ENCODE peak calls at places on chromosomes 11 and 22, in ten cellular contexts. One of them, this sample, is unnamed.

GRCh38 chr22:23754220-23754919 is at the start of gene VPREB3:
- DNase-seq in T-helper 17 cell: no peak
- DNase-seq in AML-193: no peak
- DNase-seq in NCI-H345: no peak
- DNase-seq in AG09319: no peak
- DNase-seq in HAP-1: no peak
- DNase-seq in stimulated activated CD8-positive, alpha-beta memory T cell treated with anti-CD3 and anti-CD28 coated beads, Interleukin-15, amount 100 ng/mL, for 24 hours: no peak
- DNase-seq in AG09309: no peak
- DNase-seq in vagina: no peak
- DNase-seq in choroid plexus epithelial cell: no peak
- DNase-seq in this sample: no peak

GRCh38 chr22:46068908-46069481 is 81.3 kb upstream of the PPARA start:
- DNase-seq in T-helper 17 cell: peak
- DNase-seq in AML-193: no peak
- DNase-seq in NCI-H345: peak
- DNase-seq in AG09319: no peak
- DNase-seq in HAP-1: no peak
- DNase-seq in stimulated activated CD8-positive, alpha-beta memory T cell treated with anti-CD3 and anti-CD28 coated beads, Interleukin-15, amount 100 ng/mL, for 24 hours: no peak
- DNase-seq in AG09309: peak
- DNase-seq in vagina: no peak
- DNase-seq in choroid plexus epithelial cell: peak
- DNase-seq in this sample: no peak

GRCh38 chr22:19629331-19629719 is 85.0 kb upstream of the SEPTIN5 start:
- DNase-seq in T-helper 17 cell: no peak
- DNase-seq in AML-193: no peak
- DNase-seq in NCI-H345: no peak
- DNase-seq in AG09319: no peak
- DNase-seq in HAP-1: no peak
- DNase-seq in stimulated activated CD8-positive, alpha-beta memory T cell treated with anti-CD3 and anti-CD28 coated beads, Interleukin-15, amount 100 ng/mL, for 24 hours: no peak
- DNase-seq in AG09309: no peak
- DNase-seq in vagina: no peak
- DNase-seq in choroid plexus epithelial cell: no peak
- DNase-seq in this sample: no peak

GRCh38 chr11:121081320-121081719 is 19.7 kb upstream of the TECTA start:
- DNase-seq in T-helper 17 cell: no peak
- DNase-seq in AML-193: no peak
- DNase-seq in NCI-H345: no peak
- DNase-seq in AG09319: no peak
- DNase-seq in HAP-1: no peak
- DNase-seq in stimulated activated CD8-positive, alpha-beta memory T cell treated with anti-CD3 and anti-CD28 coated beads, Interleukin-15, amount 100 ng/mL, for 24 hours: no peak
- DNase-seq in AG09309: no peak
- DNase-seq in vagina: no peak
- DNase-seq in choroid plexus epithelial cell: no peak
- DNase-seq in this sample: no peak

GRCh38 chr11:44574620-44575287 is 9.3 kb downstream of the CD82 start:
- DNase-seq in T-helper 17 cell: no peak
- DNase-seq in AML-193: peak
- DNase-seq in NCI-H345: no peak
- DNase-seq in AG09319: peak
- DNase-seq in HAP-1: no peak
- DNase-seq in stimulated activated CD8-positive, alpha-beta memory T cell treated with anti-CD3 and anti-CD28 coated beads, Interleukin-15, amount 100 ng/mL, for 24 hours: no peak
- DNase-seq in AG09309: peak
- DNase-seq in vagina: no peak
- DNase-seq in choroid plexus epithelial cell: peak
- DNase-seq in this sample: no peak

GRCh38 chr11:96197801-96198465 is 145.1 kb downstream of the MAML2 start:
- DNase-seq in T-helper 17 cell: no peak
- DNase-seq in AML-193: no peak
- DNase-seq in NCI-H345: no peak
- DNase-seq in AG09319: no peak
- DNase-seq in HAP-1: peak
- DNase-seq in stimulated activated CD8-positive, alpha-beta memory T cell treated with anti-CD3 and anti-CD28 coated beads, Interleukin-15, amount 100 ng/mL, for 24 hours: no peak
- DNase-seq in AG09309: no peak
- DNase-seq in vagina: no peak
- DNase-seq in choroid plexus epithelial cell: no peak
- DNase-seq in this sample: no peak

GRCh38 chr22:31122532-31123291 is at the start of gene INPP5J:
- DNase-seq in T-helper 17 cell: no peak
- DNase-seq in AML-193: no peak
- DNase-seq in NCI-H345: peak
- DNase-seq in AG09319: no peak
- DNase-seq in HAP-1: peak
- DNase-seq in stimulated activated CD8-positive, alpha-beta memory T cell treated with anti-CD3 and anti-CD28 coated beads, Interleukin-15, amount 100 ng/mL, for 24 hours: no peak
- DNase-seq in AG09309: no peak
- DNase-seq in vagina: no peak
- DNase-seq in choroid plexus epithelial cell: peak
- DNase-seq in this sample: no peak

GRCh38 chr11:76653674-76654309 is 16.8 kb downstream of the LRRC32 start:
- DNase-seq in T-helper 17 cell: no peak
- DNase-seq in AML-193: no peak
- DNase-seq in NCI-H345: no peak
- DNase-seq in AG09319: peak
- DNase-seq in HAP-1: no peak
- DNase-seq in stimulated activated CD8-positive, alpha-beta memory T cell treated with anti-CD3 and anti-CD28 coated beads, Interleukin-15, amount 100 ng/mL, for 24 hours: no peak
- DNase-seq in AG09309: peak
- DNase-seq in vagina: peak
- DNase-seq in choroid plexus epithelial cell: peak
- DNase-seq in this sample: peak

GRCh38 chr11:134652586-134653255 is 240.7 kb upstream of the B3GAT1 start:
- DNase-seq in T-helper 17 cell: no peak
- DNase-seq in AML-193: no peak
- DNase-seq in NCI-H345: no peak
- DNase-seq in AG09319: no peak
- DNase-seq in HAP-1: no peak
- DNase-seq in stimulated activated CD8-positive, alpha-beta memory T cell treated with anti-CD3 and anti-CD28 coated beads, Interleukin-15, amount 100 ng/mL, for 24 hours: no peak
- DNase-seq in AG09309: no peak
- DNase-seq in vagina: peak
- DNase-seq in choroid plexus epithelial cell: no peak
- DNase-seq in this sample: no peak